ENCODE peak calls at places on chromosomes 4 and X, in five cellular contexts. J is stomach, A is ovary, P is A673, N is left lung. K is an unnamed sample.

GRCh38 chr4:8071741-8072140 is 86.9 kb downstream of the ABLIM2 start:
- DNase-seq in A (no peak), J (no peak), P (peak; percentile 71), N (no peak), K (no peak)

GRCh38 chrX:151985531-151985930 is 11.1 kb upstream of the GABRE start:
- DNase-seq in P (no peak), J (no peak), A (no peak), N (no peak), K (no peak)

GRCh38 chrX:46561931-46562721 is 11.4 kb upstream of the CHST7 start:
- DNase-seq in A (no peak), J (peak; percentile 41), N (peak; percentile 55), P (no peak), K (no peak)

GRCh38 chr4:103074039-103074438 is 2.5 kb downstream of the SLC9B2 start:
- DNase-seq in N (no peak), A (no peak), P (no peak), J (no peak), K (no peak)

GRCh38 chr4:72338060-72338459 is 231.0 kb downstream of the ADAMTS3 start:
- DNase-seq in P (no peak), J (no peak), A (no peak), N (no peak), K (no peak)

GRCh38 chr4:78039678-78040077 is 17.4 kb upstream of the FRAS1 start:
- DNase-seq in N (no peak), J (no peak), P (no peak), A (no peak), K (no peak)

GRCh38 chr4:24598025-24598424 is 13.7 kb upstream of the DHX15 start:
- DNase-seq in N (peak; percentile 74), J (peak; percentile 72), A (no peak), P (no peak), K (no peak)

GRCh38 chr4:132317923-132318322 is 831.2 kb upstream of the PCDH10 start:
- DNase-seq in P (no peak), J (no peak), A (no peak), N (no peak), K (no peak)

GRCh38 chr4:156660470-156660869 is 311.1 kb downstream of the PDGFC start:
- DNase-seq in P (no peak), N (no peak), J (no peak), A (no peak), K (no peak)

GRCh38 chr4:156901871-156902270 is 69.7 kb downstream of the PDGFC start:
- DNase-seq in P (no peak), N (no peak), J (no peak), A (no peak), K (no peak)

GRCh38 chr4:127965803-127966175 is 583 bp downstream of the ABHD18 start:
- DNase-seq in P (peak; percentile 31), A (no peak), J (peak; percentile 59), N (peak; percentile 52), K (no peak)

GRCh38 chr4:154503598-154503997 is 12.0 kb upstream of the DCHS2 start:
- DNase-seq in J (no peak), N (no peak), A (no peak), P (peak; percentile 37), K (no peak)

GRCh38 chrX:65874110-65874509 is 165.8 kb downstream of the VSIG4 start:
- DNase-seq in P (no peak), N (no peak), J (no peak), A (no peak), K (no peak)

GRCh38 chr4:8707045-8707781 is 114.6 kb downstream of the CPZ start:
- DNase-seq in J (no peak), A (no peak), P (no peak), N (peak; percentile 22), K (no peak)

GRCh38 chr4:105894570-105895323 is 524 bp upstream of the NPNT start:
- DNase-seq in J (no peak), N (peak; percentile 68), A (no peak), P (no peak), K (peak; percentile 60)

GRCh38 chr4:124768596-124768995 is 56.1 kb upstream of the ANKRD50 start:
- DNase-seq in N (no peak), J (no peak), P (no peak), A (no peak), K (no peak)

GRCh38 chr4:182280439-182281111 is 37.4 kb downstream of the TENM3 start:
- DNase-seq in P (peak; percentile 31), A (no peak), N (no peak), J (no peak), K (no peak)

GRCh38 chr4:85776091-85776490 is 301.1 kb downstream of the ARHGAP24 start:
- DNase-seq in J (no peak), N (no peak), P (no peak), A (no peak), K (no peak)

GRCh38 chrX:129876734-129877395 is 29.1 kb upstream of the UTP14A start:
- DNase-seq in A (no peak), P (peak; percentile 7), N (no peak), J (no peak), K (peak; percentile 64)

GRCh38 chrX:53263597-53264094 is 17.7 kb downstream of the IQSEC2 start:
- DNase-seq in N (no peak), P (no peak), A (no peak), J (no peak), K (no peak)

GRCh38 chr4:139858436-139859225 is 193.0 kb downstream of the MGST2 start:
- DNase-seq in P (no peak), N (no peak), A (no peak), J (no peak), K (no peak)

GRCh38 chr4:173301518-173302201 is 32.5 kb downstream of the HMGB2 start:
- DNase-seq in N (no peak), J (no peak), P (peak; percentile 69), A (no peak), K (peak; percentile 57)

GRCh38 chr4:44421330-44421729 is 27.3 kb downstream of the KCTD8 start:
- DNase-seq in N (no peak), J (no peak), A (no peak), P (no peak), K (no peak)

GRCh38 chr4:129218355-129218754 is 122.4 kb downstream of the C4orf33 start:
- DNase-seq in N (no peak), P (peak; percentile 26), J (no peak), A (no peak), K (no peak)

GRCh38 chr4:2371765-2372487 is 46.5 kb downstream of the ZFYVE28 start:
- DNase-seq in N (no peak), P (no peak), A (no peak), J (no peak), K (no peak)
- TF ChIP-seq CTCF in N (no peak), P (no peak), A (no peak), J (no peak), K (no peak)

GRCh38 chrX:84362184-84362838 is 139.9 kb downstream of the HDX start:
- DNase-seq in A (no peak), P (no peak), J (no peak), N (no peak), K (no peak)

GRCh38 chrX:84363674-84364073 is 138.6 kb downstream of the HDX start:
- DNase-seq in J (no peak), N (no peak), P (no peak), A (no peak), K (no peak)

GRCh38 chrX:84363054-84363453 is 139.2 kb downstream of the HDX start:
- DNase-seq in P (no peak), J (no peak), A (no peak), N (no peak), K (no peak)
- H3K4me3 ChIP-seq in P (no peak overlapping the region), J (no peak overlapping the region), A (no peak overlapping the region), N (no peak overlapping the region), K (no peak overlapping the region)

DNA sequence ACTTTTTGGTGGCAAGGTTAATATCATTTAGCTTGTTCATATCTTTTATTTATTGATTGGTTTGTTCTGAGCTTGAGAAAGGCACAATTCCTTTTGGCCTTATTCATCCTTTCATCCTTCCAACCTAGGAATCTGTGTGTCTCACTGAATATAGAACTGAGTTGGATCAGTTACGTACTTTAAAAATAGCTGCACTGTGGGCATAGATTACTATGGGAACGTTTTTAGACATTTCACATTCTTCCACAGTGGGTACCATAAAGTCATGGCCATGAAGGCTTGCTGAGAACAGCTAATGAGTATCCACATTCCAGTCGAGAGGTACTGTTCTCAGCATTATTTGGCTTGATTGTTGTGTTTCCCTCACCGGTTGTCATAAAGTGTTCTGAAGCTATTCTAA is 217.0 kb upstream of the DKK2 start:
- DNase-seq in A (no peak), P (no peak), J (no peak), N (no peak), K (no peak)
- TF ChIP-seq CTCF in A (no peak), P (no peak), J (no peak), N (no peak), K (no peak)

GRCh38 chrX:119478504-119478903 is 10.3 kb downstream of the SLC25A5 start:
- DNase-seq in N (no peak), P (no peak), J (no peak), A (no peak), K (no peak)

GRCh38 chrX:119481218-119481875 is 13.1 kb downstream of the SLC25A5 start:
- DNase-seq in P (no peak), J (peak; percentile 84), N (peak; percentile 63), A (no peak), K (no peak)

GRCh38 chrX:119482497-119483480 is 14.5 kb downstream of the SLC25A5 start:
- DNase-seq in P (peak; percentile 65), N (peak; percentile 71), A (peak; percentile 26), J (peak; percentile 68), K (no peak)

GRCh38 chrX:119479845-119480244 is 11.6 kb downstream of the SLC25A5 start:
- DNase-seq in N (no peak), A (no peak), P (no peak), J (no peak), K (no peak)

DNA sequence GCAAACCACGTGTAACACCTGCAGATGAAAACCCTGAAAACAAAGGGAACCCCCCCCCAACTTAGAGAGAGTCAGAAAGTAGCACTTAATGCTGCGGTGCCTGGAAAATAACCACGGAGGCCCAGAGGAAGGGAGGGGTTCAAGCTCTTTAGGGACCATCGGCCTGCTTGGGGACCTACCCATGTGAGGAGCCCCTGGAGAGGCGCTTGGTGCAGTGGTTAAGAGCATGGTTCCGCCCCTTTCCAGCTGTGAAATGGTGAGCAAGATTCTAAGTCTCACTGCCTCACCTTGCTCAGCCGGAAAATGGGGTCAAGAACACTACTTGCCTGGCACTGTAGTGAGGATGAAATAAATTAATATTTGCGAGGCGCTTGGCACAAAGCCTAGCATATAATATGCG is 13.8 kb downstream of the SLC25A5 start:
- DNase-seq in P (no peak), J (no peak), A (no peak), N (no peak), K (no peak)
- H3K4me3 ChIP-seq in P (peak overlapping the region; percentile 21), J (peak overlapping the region; percentile 34), A (no peak overlapping the region), N (peak overlapping the region; percentile 22), K (peak overlapping the region; percentile 20)

GRCh38 chrX:40971736-40972135 is 113.5 kb upstream of the USP9X start:
- DNase-seq in A (no peak), N (no peak), J (no peak), P (peak; percentile 39), K (no peak)
- TF ChIP-seq CTCF in A (no peak), N (no peak), J (no peak), P (no peak), K (no peak)

K was measured in astrocyte of the cerebellum.